ENCODE peak calls at places on chromosomes 4 and X, in ten cellular contexts. U, J, D, Z, I, R, A, N, P and F are unnamed samples.

GRCh38 chrX:124215786-124216185 is 116.7 kb upstream of the TEX13D start:
- DNase-seq in U (no peak), J (no peak), D (no peak), Z (no peak), I (no peak), R (no peak), A (no peak), N (no peak), P (no peak), F (no peak)

GRCh38 chrX:119398587-119398973 is 556 bp upstream of the SLC25A43 start:
- DNase-seq in U (peak; percentile 26), J (no peak), D (no peak), Z (no peak), I (no peak), R (no peak), A (no peak), N (no peak), P (peak; percentile 29), F (no peak)

GRCh38 chr4:75432683-75433082 is 81.5 kb downstream of the RCHY1 start:
- DNase-seq in U (peak; percentile 28), J (no peak), D (no peak), Z (peak; percentile 44), I (no peak), R (no peak), A (peak; percentile 38), N (no peak), P (peak; percentile 4), F (no peak)

GRCh38 chr4:126174627-126175026 is 859.9 kb downstream of the FAT4 start:
- DNase-seq in U (no peak), J (no peak), D (no peak), Z (no peak), I (no peak), R (no peak), A (no peak), N (no peak), P (no peak), F (no peak)

GRCh38 chrX:794311-794710 is 163.7 kb downstream of the SHOX start:
- DNase-seq in U (no peak), J (no peak), D (no peak), Z (no peak), I (no peak), R (no peak), A (no peak), N (no peak), P (no peak), F (no peak)

GRCh38 chr4:183343730-183344129 is 21.5 kb upstream of the CLDN24 start:
- DNase-seq in U (no peak), J (no peak), D (no peak), Z (no peak), I (no peak), R (no peak), A (no peak), N (no peak), P (no peak), F (no peak)

GRCh38 chr4:100657187-100657586 is 139.4 kb upstream of the EMCN start:
- DNase-seq in U (no peak), J (no peak), D (no peak), Z (no peak), I (no peak), R (no peak), A (no peak), N (no peak), P (peak; percentile 81), F (no peak)

GRCh38 chr4:142124874-142125273 is 488.5 kb downstream of the IL15 start:
- DNase-seq in U (no peak), J (no peak), D (no peak), Z (no peak), I (no peak), R (no peak), A (no peak), N (no peak), P (no peak), F (no peak)

GRCh38 chr4:174753031-174753430 is 76.0 kb downstream of the GLRA3 start:
- DNase-seq in U (no peak), J (no peak), D (no peak), Z (no peak), I (no peak), R (no peak), A (no peak), N (no peak), P (no peak), F (no peak)

GRCh38 chrX:44874481-44875184 is 1.6 kb downstream of the KDM6A start:
- DNase-seq in U (peak; percentile 63), J (peak; percentile 17), D (no peak), Z (no peak), I (no peak), R (no peak), A (peak; percentile 77), N (peak; percentile 35), P (peak; percentile 29), F (no peak)

GRCh38 chr4:11428161-11428700 is 463 bp downstream of the HS3ST1 start:
- DNase-seq in U (no peak), J (no peak), D (no peak), Z (no peak), I (peak; percentile 61), R (no peak), A (no peak), N (no peak), P (no peak), F (no peak)

GRCh38 chr4:153267013-153267412 is 62.8 kb downstream of the TRIM2 start:
- DNase-seq in U (peak; percentile 37), J (no peak), D (no peak), Z (no peak), I (no peak), R (no peak), A (no peak), N (no peak), P (peak; percentile 61), F (no peak)

GRCh38 chrX:134792077-134792476 is 133.8 kb upstream of the PLAC1 start:
- DNase-seq in U (no peak), J (no peak), D (no peak), Z (no peak), I (no peak), R (no peak), A (no peak), N (no peak), P (no peak), F (no peak)

GRCh38 chr4:80498725-80499124 is 163.2 kb downstream of the CFAP299 start:
- DNase-seq in U (no peak), J (no peak), D (no peak), Z (no peak), I (no peak), R (no peak), A (no peak), N (no peak), P (no peak), F (no peak)

GRCh38 chr4:83074086-83074704 is 39.2 kb downstream of the COPS4 start:
- DNase-seq in U (peak; percentile 91), J (no peak), D (peak; percentile 79), Z (peak; percentile 46), I (no peak), R (peak; percentile 18), A (peak; percentile 56), N (no peak), P (peak; percentile 93), F (peak; percentile 45)

GRCh38 chrX:118655561-118656246 is 71.7 kb upstream of the IL13RA1 start:
- DNase-seq in U (peak; percentile 61), J (no peak), D (peak; percentile 11), Z (no peak), I (no peak), R (no peak), A (no peak), N (no peak), P (peak; percentile 27), F (no peak)

DNA sequence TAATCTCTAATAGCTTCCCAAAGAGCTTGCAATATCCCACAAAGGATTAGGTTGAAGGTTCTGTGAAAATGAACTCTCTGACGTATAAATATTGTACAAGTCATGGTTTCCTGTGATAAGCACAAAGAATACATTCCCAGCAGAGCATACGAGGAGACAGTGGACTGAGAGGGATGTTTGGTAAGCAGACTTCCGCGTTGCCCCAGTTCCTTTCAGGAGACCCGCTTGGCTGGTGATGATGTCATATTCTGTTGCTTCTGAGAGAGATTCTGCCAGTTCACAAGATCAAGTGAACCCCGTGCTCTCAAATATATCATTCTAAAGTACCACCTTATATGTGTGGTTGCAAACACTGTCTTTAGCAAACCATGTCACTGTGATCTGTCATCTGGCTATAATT is 323.9 kb upstream of the CASK start:
- DNase-seq in U (no peak), J (no peak), D (no peak), Z (no peak), I (no peak), R (no peak), A (no peak), N (no peak), P (peak; percentile 74), F (no peak)
- H3K4me3 ChIP-seq in U (no peak overlapping the region), J (peak overlapping the region; percentile 29), D (no peak overlapping the region), Z (peak overlapping the region; percentile 14), I (no peak overlapping the region), R (no peak overlapping the region), A (peak overlapping the region; percentile 35), N (peak overlapping the region; percentile 23), P (no peak overlapping the region), F (no peak overlapping the region)

DNA sequence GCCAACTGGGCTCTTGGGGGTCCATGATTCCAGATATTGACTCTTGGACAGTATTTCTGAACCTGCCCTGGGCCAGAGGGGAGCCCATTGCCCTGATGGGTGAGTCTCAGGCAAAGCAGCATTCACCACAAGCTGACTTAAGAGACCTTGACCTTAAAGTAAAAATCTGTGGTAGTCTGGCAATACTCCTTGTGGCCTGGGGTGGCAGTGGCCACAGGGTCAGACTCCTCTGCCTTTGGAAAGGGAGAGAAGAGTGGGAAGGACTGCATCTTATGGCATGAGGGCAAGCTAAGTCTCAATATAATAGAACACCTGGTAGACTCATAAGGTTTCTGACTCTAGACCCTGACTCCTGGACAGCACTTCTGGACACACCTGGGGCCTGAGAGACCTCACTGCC is 340.3 kb upstream of the MAD2L1 start:
- DNase-seq in U (no peak), J (no peak), D (no peak), Z (no peak), I (no peak), R (no peak), A (no peak), N (no peak), P (no peak), F (no peak)
- TF ChIP-seq CTCF in U (no peak), J (no peak), D (no peak), Z (no peak), I (no peak), R (no peak), A (no peak), N (no peak), P (no peak), F (no peak)

DNA sequence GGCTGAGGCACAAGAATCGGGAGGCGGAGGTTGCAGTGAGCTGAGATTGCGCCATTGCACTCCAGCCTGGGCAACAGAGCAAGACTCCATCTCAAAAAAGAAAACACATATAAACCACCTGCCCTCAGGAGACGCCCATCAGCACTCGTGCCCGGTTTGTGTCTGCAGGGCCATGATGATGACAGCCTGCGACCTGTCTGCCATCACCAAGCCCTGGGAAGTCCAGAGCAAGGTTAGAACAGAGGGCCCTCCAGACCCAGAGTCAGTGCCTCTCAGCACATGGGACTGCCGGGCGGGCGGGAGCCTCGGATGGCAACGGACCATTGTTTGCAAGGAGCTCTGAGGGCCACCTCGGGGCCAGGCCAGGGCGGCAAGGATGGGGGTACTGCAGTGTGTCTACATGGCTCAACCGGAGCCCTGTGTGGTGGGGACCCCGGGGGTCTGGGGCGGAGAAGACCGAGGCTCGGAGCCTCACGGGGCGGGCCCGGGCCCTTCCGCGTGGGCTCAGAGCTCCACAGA is 9.3 kb downstream of the ATP5ME start:
- DNase-seq in U (no peak), J (no peak), D (no peak), Z (no peak), I (peak; percentile 75), R (no peak), A (no peak), N (no peak), P (no peak), F (no peak)
- H3K4me3 ChIP-seq in U (no peak overlapping the region), J (no peak overlapping the region), D (no peak overlapping the region), Z (no peak overlapping the region), I (no peak overlapping the region), R (no peak overlapping the region), A (no peak overlapping the region), N (peak overlapping the region; percentile 78), P (no peak overlapping the region), F (no peak overlapping the region)

GRCh38 chrX:16469870-16470269 is 180.1 kb upstream of the S100G start:
- DNase-seq in U (no peak), J (no peak), D (no peak), Z (no peak), I (no peak), R (no peak), A (no peak), N (no peak), P (no peak), F (no peak)
- TF ChIP-seq CTCF in U (peak; percentile 14), J (no peak), D (no peak), Z (no peak), I (no peak), R (no peak), A (peak; percentile 26), N (no peak), P (no peak), F (no peak)